ENCODE peak calls at places on chromosomes 12 and 14, in four cellular contexts. E is AG09309, G is retinal pigment epithelial cell, F is H7. Q is an unnamed sample.

GRCh38 chr12:129659927-129660326 is 243.9 kb downstream of the TMEM132D start:
- DNase-seq in G (peak), F (no peak), E (no peak), Q (peak)

GRCh38 chr12:32107376-32108267 is 975 bp downstream of the BICD1 start:
- DNase-seq in E (no peak), F (no peak), G (no peak), Q (no peak)

GRCh38 chr12:63042646-63043045 is 107.7 kb upstream of the PPM1H start:
- DNase-seq in E (no peak), F (no peak), G (no peak), Q (no peak)

GRCh38 chr12:77115471-77115870 is 50.1 kb upstream of the E2F7 start:
- DNase-seq in G (no peak), F (no peak), E (no peak), Q (no peak)

GRCh38 chr12:132942611-132943010 is 13.5 kb downstream of the ZNF605 start:
- DNase-seq in E (no peak), F (no peak), G (no peak), Q (no peak)

GRCh38 chr12:119936705-119937323 is 52.2 kb upstream of the BICDL1 start:
- DNase-seq in F (no peak), E (no peak), G (no peak), Q (no peak)

GRCh38 chr12:51391047-51391837 is at the start of gene GALNT6:
- DNase-seq in F (peak), E (no peak), G (no peak), Q (no peak)

GRCh38 chr12:89995870-89996269 is 287.2 kb upstream of the ATP2B1 start:
- DNase-seq in E (no peak), F (no peak), G (no peak), Q (no peak)

GRCh38 chr12:21607701-21608100 is 3.1 kb upstream of the GYS2 start:
- DNase-seq in G (no peak), F (no peak), E (peak), Q (no peak)

GRCh38 chr12:1812650-1813302 is 7.6 kb upstream of the LRTM2 start:
- DNase-seq in F (no peak), E (no peak), G (no peak), Q (no peak)

GRCh38 chr12:76936562-76937185 is 57.9 kb upstream of the CSRP2 start:
- DNase-seq in G (no peak), F (no peak), E (no peak), Q (no peak)

GRCh38 chr14:73862480-73862879 is 10.8 kb downstream of the PTGR2 start:
- DNase-seq in F (no peak), E (no peak), G (no peak), Q (no peak)

GRCh38 chr14:34376868-34377267 is 85.2 kb downstream of the SPTSSA start:
- DNase-seq in G (no peak), F (no peak), E (no peak), Q (no peak)

GRCh38 chr14:23061995-23062394 is 4.7 kb upstream of the CDH24 start:
- DNase-seq in E (peak), G (peak), F (peak), Q (peak)

GRCh38 chr14:76710093-76711010 is 50.9 kb upstream of the VASH1 start:
- DNase-seq in E (no peak), F (peak), G (no peak), Q (no peak)

GRCh38 chr12:120725151-120725658 is 421 bp upstream of the ACADS start:
- DNase-seq in G (no peak), E (no peak), F (no peak), Q (no peak)

DNA sequence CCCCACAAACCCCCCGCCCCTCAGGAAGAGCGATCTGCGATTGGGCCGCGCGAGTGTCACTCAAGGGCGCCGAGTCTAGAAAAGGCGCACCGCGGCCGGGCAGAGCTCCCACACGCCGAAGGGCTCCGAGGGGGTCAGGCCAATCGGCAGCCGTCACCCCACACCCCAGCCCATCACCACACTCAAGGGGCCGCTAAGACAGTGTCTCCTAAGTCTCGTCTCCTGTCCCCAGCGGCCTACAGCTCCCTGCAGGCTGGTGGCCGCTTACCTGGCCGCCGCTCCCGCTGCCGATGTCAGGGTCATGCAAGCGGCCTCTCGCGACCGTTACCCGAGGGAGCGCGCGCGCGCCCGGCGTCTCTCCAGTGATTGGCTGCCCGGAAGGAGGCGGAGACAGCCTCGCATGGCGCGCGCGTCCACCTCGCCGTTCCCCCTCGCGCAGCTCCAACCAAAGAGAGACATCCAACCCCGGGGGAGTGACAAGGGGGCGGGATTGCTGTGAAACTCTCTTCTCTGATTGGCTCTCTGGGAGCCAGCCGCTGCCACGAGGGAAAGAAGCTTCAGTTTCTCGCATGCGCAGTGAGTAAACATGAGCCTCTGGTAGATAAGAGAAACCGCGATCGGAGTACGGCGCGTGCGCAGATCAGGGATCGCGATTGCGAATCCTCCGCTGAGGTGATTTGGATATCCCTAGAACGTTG is at the start of the genes MPHOSPH9 and MTRFR:
- DNase-seq in G (peak), E (peak), F (peak), Q (peak)
- H3K4me3 ChIP-seq in G (peak), E (peak), F (peak), Q (peak)

GRCh38 chr14:96368534-96368933 is 5.2 kb downstream of the GSKIP start:
- DNase-seq in E (no peak), G (no peak), F (peak), Q (no peak)
- H3K4me3 ChIP-seq in E (no peak), G (no peak), F (no peak), Q (no peak)

GRCh38 chr14:44494125-44494524 is 13.0 kb downstream of the FSCB start:
- DNase-seq in G (no peak), E (no peak), F (no peak), Q (no peak)

DNA sequence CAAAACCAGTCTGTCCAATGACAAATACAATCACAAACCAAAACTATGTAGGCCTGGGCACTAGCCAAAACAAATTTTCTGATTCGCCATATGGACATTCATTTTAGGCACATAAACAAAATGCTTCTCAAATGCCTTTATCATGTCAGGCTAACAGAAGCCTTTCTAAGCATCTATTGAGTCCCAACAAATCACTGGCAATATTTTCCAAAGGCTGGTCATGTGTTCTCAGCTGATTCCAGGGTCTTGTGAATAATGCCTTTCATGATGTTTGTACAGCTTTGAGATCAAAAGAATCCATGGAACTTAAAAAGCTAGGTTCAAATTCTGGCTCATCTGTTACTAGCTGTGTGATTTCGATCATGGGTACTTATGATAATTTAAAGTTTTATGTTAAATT is 16.1 kb downstream of the FSCB start:
- DNase-seq in F (no peak), E (no peak), G (no peak), Q (no peak)
- H3K4me3 ChIP-seq in F (no peak), E (no peak), G (no peak), Q (no peak)

GRCh38 chr12:53659011-53659551 is 16.8 kb downstream of the ATP5MC2 start:
- DNase-seq in F (peak), E (no peak), G (no peak), Q (no peak)

GRCh38 chr12:53657041-53657440 is 18.8 kb downstream of the ATP5MC2 start:
- DNase-seq in F (no peak), E (no peak), G (no peak), Q (no peak)

GRCh38 chr12:53664191-53664590 is 11.7 kb downstream of the ATP5MC2 start:
- DNase-seq in F (no peak), G (no peak), E (no peak), Q (no peak)

GRCh38 chr12:53660064-53660463 is 15.8 kb downstream of the ATP5MC2 start:
- DNase-seq in G (no peak), F (no peak), E (no peak), Q (no peak)

DNA sequence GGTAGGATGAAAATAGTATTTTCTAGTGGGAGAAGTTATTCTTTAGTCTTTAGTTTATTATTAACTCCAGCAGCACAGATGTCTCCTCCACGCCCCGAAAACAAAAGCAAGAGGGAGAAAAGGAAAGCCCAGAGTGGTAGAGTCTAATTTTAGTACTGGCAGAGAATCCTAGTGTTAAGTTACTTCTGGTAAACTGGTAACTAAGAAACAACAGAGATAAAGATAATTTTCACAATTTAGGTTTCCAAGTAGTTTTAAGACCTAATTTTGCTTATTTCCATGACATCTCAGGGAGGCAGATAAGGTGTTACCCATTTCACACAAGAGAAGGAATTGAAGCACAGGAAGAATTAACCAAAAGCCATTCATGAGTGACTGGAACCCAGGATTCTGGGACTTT is 16.3 kb downstream of the ATP5MC2 start:
- DNase-seq in E (no peak), F (no peak), G (no peak), Q (no peak)
- H3K4me3 ChIP-seq in E (no peak), F (no peak), G (no peak), Q (no peak)

GRCh38 chr12:131830335-131831020 is 2.3 kb downstream of the MMP17 start:
- DNase-seq in F (peak), G (no peak), E (peak), Q (no peak)
- H3K4me3 ChIP-seq in F (peak), G (peak), E (peak), Q (peak)